ENCODE peak calls at places on chromosomes 13 and 19, in eight cellular contexts. One of them, this sample, is unnamed.
A peak's percentile ranks its signal among the peaks of the same experiment; 100 is the strongest.

GRCh38 chr19:14450168-14450874 is 17.2 kb downstream of the PKN1 start:
- DNase-seq in tibial artery: no peak
- DNase-seq in GM12892: peak; percentile 66
- DNase-seq in left colon: no peak
- DNase-seq in activated T-helper 1 cell treated with Interleukin-2 at 50 U/mL for 16 hours: no peak
- DNase-seq in cardiac muscle cell: no peak
- DNase-seq in CD8-positive, alpha-beta T cell: peak; percentile 47
- DNase-seq in substantia nigra: no peak
- DNase-seq in this sample: peak; percentile 49

GRCh38 chr13:39602614-39603366 is at the start of gene LHFPL6:
- DNase-seq in tibial artery: peak; percentile 86
- DNase-seq in GM12892: peak; percentile 61
- DNase-seq in left colon: peak; percentile 69
- DNase-seq in activated T-helper 1 cell treated with Interleukin-2 at 50 U/mL for 16 hours: no peak
- DNase-seq in cardiac muscle cell: peak; percentile 86
- DNase-seq in CD8-positive, alpha-beta T cell: peak; percentile 15
- DNase-seq in substantia nigra: peak; percentile 54
- DNase-seq in this sample: peak; percentile 29

GRCh38 chr13:45918597-45918996 is 67.0 kb upstream of the SIAH3 start:
- DNase-seq in tibial artery: no peak
- DNase-seq in GM12892: no peak
- DNase-seq in left colon: no peak
- DNase-seq in activated T-helper 1 cell treated with Interleukin-2 at 50 U/mL for 16 hours: no peak
- DNase-seq in cardiac muscle cell: no peak
- DNase-seq in CD8-positive, alpha-beta T cell: no peak
- DNase-seq in substantia nigra: no peak
- DNase-seq in this sample: no peak

GRCh38 chr13:43881580-43881979 is 1.9 kb downstream of the LACC1 start:
- DNase-seq in tibial artery: no peak
- DNase-seq in GM12892: no peak
- DNase-seq in left colon: no peak
- DNase-seq in activated T-helper 1 cell treated with Interleukin-2 at 50 U/mL for 16 hours: no peak
- DNase-seq in cardiac muscle cell: no peak
- DNase-seq in CD8-positive, alpha-beta T cell: no peak
- DNase-seq in substantia nigra: no peak
- DNase-seq in this sample: no peak

GRCh38 chr13:22040810-22041364 is 370.0 kb downstream of the FGF9 start:
- DNase-seq in tibial artery: no peak
- DNase-seq in GM12892: no peak
- DNase-seq in left colon: no peak
- DNase-seq in activated T-helper 1 cell treated with Interleukin-2 at 50 U/mL for 16 hours: no peak
- DNase-seq in cardiac muscle cell: no peak
- DNase-seq in CD8-positive, alpha-beta T cell: no peak
- DNase-seq in substantia nigra: no peak
- DNase-seq in this sample: peak; percentile 32

GRCh38 chr13:100773429-100773828 is 98.8 kb upstream of the TMTC4 start:
- DNase-seq in tibial artery: no peak
- DNase-seq in GM12892: no peak
- DNase-seq in left colon: no peak
- DNase-seq in activated T-helper 1 cell treated with Interleukin-2 at 50 U/mL for 16 hours: no peak
- DNase-seq in cardiac muscle cell: no peak
- DNase-seq in CD8-positive, alpha-beta T cell: no peak
- DNase-seq in substantia nigra: no peak
- DNase-seq in this sample: no peak

GRCh38 chr13:51856998-51857397 is 4.8 kb upstream of the CCDC70 start:
- DNase-seq in tibial artery: no peak
- DNase-seq in GM12892: no peak
- DNase-seq in left colon: no peak
- DNase-seq in activated T-helper 1 cell treated with Interleukin-2 at 50 U/mL for 16 hours: no peak
- DNase-seq in cardiac muscle cell: no peak
- DNase-seq in CD8-positive, alpha-beta T cell: no peak
- DNase-seq in substantia nigra: no peak
- DNase-seq in this sample: no peak

GRCh38 chr13:113591750-113592149 is 7.2 kb downstream of the TFDP1 start:
- DNase-seq in tibial artery: no peak
- DNase-seq in GM12892: no peak
- DNase-seq in left colon: no peak
- DNase-seq in activated T-helper 1 cell treated with Interleukin-2 at 50 U/mL for 16 hours: no peak
- DNase-seq in cardiac muscle cell: no peak
- DNase-seq in CD8-positive, alpha-beta T cell: no peak
- DNase-seq in substantia nigra: no peak
- DNase-seq in this sample: no peak

GRCh38 chr19:53927745-53928144 is 18.7 kb downstream of the CACNG7 start:
- DNase-seq in tibial artery: no peak
- DNase-seq in GM12892: no peak
- DNase-seq in left colon: peak; percentile 43
- DNase-seq in activated T-helper 1 cell treated with Interleukin-2 at 50 U/mL for 16 hours: no peak
- DNase-seq in cardiac muscle cell: peak; percentile 91
- DNase-seq in CD8-positive, alpha-beta T cell: peak; percentile 43
- DNase-seq in substantia nigra: no peak
- DNase-seq in this sample: no peak

GRCh38 chr19:40739030-40739839 is 11.0 kb downstream of the ACTMAP start:
- DNase-seq in tibial artery: no peak
- DNase-seq in GM12892: no peak
- DNase-seq in left colon: no peak
- DNase-seq in activated T-helper 1 cell treated with Interleukin-2 at 50 U/mL for 16 hours: no peak
- DNase-seq in cardiac muscle cell: no peak
- DNase-seq in CD8-positive, alpha-beta T cell: no peak
- DNase-seq in substantia nigra: no peak
- DNase-seq in this sample: no peak

GRCh38 chr13:50561774-50562173 is 281.7 kb downstream of the DLEU7 start:
- DNase-seq in tibial artery: no peak
- DNase-seq in GM12892: no peak
- DNase-seq in left colon: no peak
- DNase-seq in activated T-helper 1 cell treated with Interleukin-2 at 50 U/mL for 16 hours: no peak
- DNase-seq in cardiac muscle cell: no peak
- DNase-seq in CD8-positive, alpha-beta T cell: no peak
- DNase-seq in substantia nigra: no peak
- DNase-seq in this sample: no peak

GRCh38 chr13:73399347-73400216 is 340.8 kb downstream of the KLF5 start:
- DNase-seq in tibial artery: no peak
- DNase-seq in GM12892: no peak
- DNase-seq in left colon: peak; percentile 43
- DNase-seq in activated T-helper 1 cell treated with Interleukin-2 at 50 U/mL for 16 hours: no peak
- DNase-seq in cardiac muscle cell: no peak
- DNase-seq in CD8-positive, alpha-beta T cell: no peak
- DNase-seq in substantia nigra: no peak
- DNase-seq in this sample: no peak

GRCh38 chr19:19599190-19599535 is 19.3 kb downstream of the PBX4 start:
- DNase-seq in tibial artery: no peak
- DNase-seq in GM12892: no peak
- DNase-seq in left colon: no peak
- DNase-seq in activated T-helper 1 cell treated with Interleukin-2 at 50 U/mL for 16 hours: no peak
- DNase-seq in cardiac muscle cell: no peak
- DNase-seq in CD8-positive, alpha-beta T cell: no peak
- DNase-seq in substantia nigra: no peak
- DNase-seq in this sample: no peak

GRCh38 chr13:31073859-31074718 is 87.6 kb downstream of the HSPH1 start:
- DNase-seq in tibial artery: no peak
- DNase-seq in GM12892: peak; percentile 50
- DNase-seq in left colon: no peak
- DNase-seq in activated T-helper 1 cell treated with Interleukin-2 at 50 U/mL for 16 hours: no peak
- DNase-seq in cardiac muscle cell: no peak
- DNase-seq in CD8-positive, alpha-beta T cell: no peak
- DNase-seq in substantia nigra: no peak
- DNase-seq in this sample: peak; percentile 7

GRCh38 chr13:97194473-97194872 is 27.7 kb upstream of the MBNL2 start:
- DNase-seq in tibial artery: no peak
- DNase-seq in GM12892: no peak
- DNase-seq in left colon: no peak
- DNase-seq in activated T-helper 1 cell treated with Interleukin-2 at 50 U/mL for 16 hours: no peak
- DNase-seq in cardiac muscle cell: no peak
- DNase-seq in CD8-positive, alpha-beta T cell: no peak
- DNase-seq in substantia nigra: no peak
- DNase-seq in this sample: no peak

GRCh38 chr13:112066624-112067004 is 335 bp upstream of the SOX1 start:
- DNase-seq in tibial artery: no peak
- DNase-seq in GM12892: no peak
- DNase-seq in left colon: peak; percentile 58
- DNase-seq in activated T-helper 1 cell treated with Interleukin-2 at 50 U/mL for 16 hours: peak; percentile 34
- DNase-seq in cardiac muscle cell: peak; percentile 80
- DNase-seq in CD8-positive, alpha-beta T cell: peak; percentile 63
- DNase-seq in substantia nigra: no peak
- DNase-seq in this sample: peak; percentile 67

GRCh38 chr19:2574478-2574931 is 98.6 kb downstream of the GADD45B start:
- DNase-seq in tibial artery: peak; percentile 15
- DNase-seq in GM12892: no peak
- DNase-seq in left colon: no peak
- DNase-seq in activated T-helper 1 cell treated with Interleukin-2 at 50 U/mL for 16 hours: no peak
- DNase-seq in cardiac muscle cell: no peak
- DNase-seq in CD8-positive, alpha-beta T cell: no peak
- DNase-seq in substantia nigra: no peak
- DNase-seq in this sample: no peak

GRCh38 chr19:47229674-47230121 is 1.3 kb downstream of the BBC3 start:
- DNase-seq in tibial artery: no peak
- DNase-seq in GM12892: no peak
- DNase-seq in left colon: peak; percentile 38
- DNase-seq in activated T-helper 1 cell treated with Interleukin-2 at 50 U/mL for 16 hours: no peak
- DNase-seq in cardiac muscle cell: no peak
- DNase-seq in CD8-positive, alpha-beta T cell: peak; percentile 25
- DNase-seq in substantia nigra: no peak
- DNase-seq in this sample: peak; percentile 25

GRCh38 chr13:46382224-46382623 is 4.8 kb downstream of the RUBCNL start:
- DNase-seq in tibial artery: no peak
- DNase-seq in GM12892: no peak
- DNase-seq in left colon: no peak
- DNase-seq in activated T-helper 1 cell treated with Interleukin-2 at 50 U/mL for 16 hours: no peak
- DNase-seq in cardiac muscle cell: no peak
- DNase-seq in CD8-positive, alpha-beta T cell: no peak
- DNase-seq in substantia nigra: no peak
- DNase-seq in this sample: no peak

GRCh38 chr19:45798995-45799517 is 6.4 kb upstream of the DMWD start:
- DNase-seq in tibial artery: peak; percentile 48
- DNase-seq in GM12892: peak; percentile 76
- DNase-seq in left colon: peak; percentile 63
- DNase-seq in activated T-helper 1 cell treated with Interleukin-2 at 50 U/mL for 16 hours: peak; percentile 31
- DNase-seq in cardiac muscle cell: peak; percentile 68
- DNase-seq in CD8-positive, alpha-beta T cell: peak; percentile 70
- DNase-seq in substantia nigra: no peak
- DNase-seq in this sample: peak; percentile 53

GRCh38 chr13:41004875-41005693 is 14.0 kb downstream of the ELF1 start:
- DNase-seq in tibial artery: no peak
- DNase-seq in GM12892: no peak
- DNase-seq in left colon: no peak
- DNase-seq in activated T-helper 1 cell treated with Interleukin-2 at 50 U/mL for 16 hours: no peak
- DNase-seq in cardiac muscle cell: no peak
- DNase-seq in CD8-positive, alpha-beta T cell: no peak
- DNase-seq in substantia nigra: no peak
- DNase-seq in this sample: peak; percentile 64

GRCh38 chr13:20191902-20192469 is 752 bp downstream of the GJB2 start:
- DNase-seq in tibial artery: no peak
- DNase-seq in GM12892: no peak
- DNase-seq in left colon: peak; percentile 69
- DNase-seq in activated T-helper 1 cell treated with Interleukin-2 at 50 U/mL for 16 hours: no peak
- DNase-seq in cardiac muscle cell: no peak
- DNase-seq in CD8-positive, alpha-beta T cell: no peak
- DNase-seq in substantia nigra: no peak
- DNase-seq in this sample: no peak

This sample was measured in central memory CD4-positive, alpha-beta T cell.